ENCODE peak calls at places on chromosomes 16 and 17, in eight cellular contexts. J is H9, K is HCT116, W is endothelial cell of umbilical vein, B is GM23338, Y is OCI-LY7, S is GM23248, O is hepatocyte. U is an unnamed sample. For H3K4me1, the result is how much of the 10 kb centered on the place peaks cover.

GRCh38 chr17:40623419-40624217 is 24.0 kb downstream of the SMARCE1 start:
- DNase-seq in Y (peak), B (no peak), W (no peak), K (no peak), O (no peak), J (no peak), S (no peak), U (no peak)

GRCh38 chr17:40582328-40582901 is 17.1 kb upstream of the CCR7 start:
- DNase-seq in Y (peak), O (no peak), B (peak), J (no peak), S (no peak), W (peak), K (no peak), U (no peak)

GRCh38 chr17:49564638-49565037 is 11.0 kb upstream of the NXPH3 start:
- DNase-seq in O (no peak), S (no peak), B (no peak), Y (no peak), W (no peak), J (no peak), K (no peak), U (no peak)

GRCh38 chr16:24689128-24689527 is 40.3 kb upstream of the TNRC6A start:
- DNase-seq in S (peak), K (peak), W (peak), B (peak), Y (peak), O (peak), J (peak), U (peak)

GRCh38 chr16:68434654-68435210 is 13.6 kb downstream of the SMPD3 start:
- DNase-seq in W (no peak), B (no peak), K (no peak), S (no peak), J (no peak), O (peak), Y (no peak), U (no peak)

GRCh38 chr17:17084317-17084835 is 42.1 kb downstream of the MPRIP start:
- DNase-seq in J (no peak), W (no peak), S (no peak), B (no peak), Y (no peak), O (no peak), K (no peak), U (no peak)

GRCh38 chr17:18315498-18316360 is 636 bp downstream of the SMCR8 start:
- DNase-seq in Y (peak), O (no peak), J (no peak), B (no peak), S (no peak), W (no peak), K (no peak), U (peak)

GRCh38 chr17:83203073-83203471 is 123.7 kb downstream of the METRNL start:
- DNase-seq in O (peak), W (peak), Y (no peak), B (no peak), K (no peak), S (peak), J (no peak), U (peak)

GRCh38 chr16:57128787-57129389 is 36.5 kb downstream of the CPNE2 start:
- DNase-seq in J (no peak), W (no peak), K (no peak), B (no peak), Y (no peak), O (no peak), S (no peak), U (no peak)

GRCh38 chr17:60525347-60525623 is 757 bp downstream of the APPBP2 start:
- DNase-seq in W (peak), K (no peak), B (peak), S (peak), Y (no peak), J (no peak), O (peak), U (peak)

GRCh38 chr17:47949197-47949759 is 7.9 kb downstream of the PNPO start:
- DNase-seq in K (peak), W (peak), O (peak), Y (peak), S (peak), B (peak), J (peak), U (peak)

GRCh38 chr17:47687748-47688147 is 6.2 kb upstream of the TBKBP1 start:
- DNase-seq in B (peak), S (peak), Y (no peak), J (peak), O (no peak), K (no peak), W (no peak), U (no peak)

GRCh38 chr17:2266865-2267228 is 36.7 kb downstream of the SMG6 start:
- DNase-seq in S (no peak), K (no peak), Y (no peak), W (no peak), O (no peak), B (no peak), J (no peak), U (no peak)

GRCh38 chr17:80388601-80389000 is 26.4 kb upstream of the ENDOV start:
- DNase-seq in W (no peak), K (no peak), Y (no peak), B (no peak), S (no peak), O (no peak), J (no peak), U (no peak)

GRCh38 chr17:72123496-72123963 is 2.7 kb downstream of the SOX9 start:
- DNase-seq in O (no peak), J (no peak), S (no peak), Y (no peak), W (no peak), K (no peak), B (no peak), U (no peak)

GRCh38 chr17:36673637-36674277 is 72.4 kb downstream of the MRM1 start:
- DNase-seq in W (no peak), K (no peak), B (no peak), J (no peak), O (no peak), Y (no peak), S (no peak), U (no peak)

GRCh38 chr16:30007378-30007895 is 3.4 kb downstream of the DOC2A start:
- DNase-seq in S (no peak), W (no peak), J (no peak), K (no peak), Y (no peak), O (no peak), B (no peak), U (no peak)

GRCh38 chr16:69927056-69927757 is 23.9 kb upstream of the CLEC18A start:
- DNase-seq in O (peak), W (no peak), S (peak), J (no peak), K (no peak), B (peak), Y (no peak), U (peak)

GRCh38 chr16:31106509-31107464 is 1.4 kb upstream of the BCKDK start:
- DNase-seq in W (no peak), J (no peak), K (no peak), S (no peak), Y (no peak), O (peak), B (no peak), U (no peak)
- H2AFZ ChIP-seq in W (no peak), J (no peak), K (no peak), S (no peak), Y (no peak), O (no peak), B (no peak), U (no peak)

GRCh38 chr17:62897706-62898105 is 68.3 kb upstream of the TANC2 start:
- DNase-seq in Y (no peak), K (no peak), W (peak), O (no peak), J (no peak), B (no peak), S (peak), U (no peak)

GRCh38 chr17:62898239-62898864 is 67.7 kb upstream of the TANC2 start:
- DNase-seq in O (peak), W (peak), Y (no peak), J (no peak), K (no peak), B (no peak), S (peak), U (no peak)

GRCh38 chr17:62892870-62893338 is 73.1 kb upstream of the TANC2 start:
- DNase-seq in W (peak), Y (no peak), S (peak), O (peak), J (peak), K (no peak), B (peak), U (peak)

GRCh38 chr17:62895256-62895649 is 70.8 kb upstream of the TANC2 start:
- DNase-seq in S (no peak), O (no peak), J (no peak), B (no peak), K (no peak), W (no peak), Y (no peak), U (no peak)

GRCh38 chr17:62895650-62896301 is 70.3 kb upstream of the TANC2 start:
- DNase-seq in S (peak), W (no peak), Y (no peak), J (no peak), K (no peak), O (no peak), B (no peak), U (peak)
- H3K4me2 ChIP-seq in S (no peak), W (no peak), Y (no peak), J (no peak), K (no peak), O (no peak), B (no peak), U (no peak)

GRCh38 chr17:58343131-58343530 is 8.9 kb downstream of the SUPT4H1 start:
- DNase-seq in Y (no peak), W (no peak), K (no peak), J (no peak), S (no peak), B (no peak), O (no peak), U (no peak)
- H3K4me1 ChIP-seq in Y (half or more), W (under half), K (under half), J (under half), S (under half), B (under half), O (under half), U (under half)

GRCh38 chr17:73311781-73312641 is at the start of gene CDC42EP4:
- DNase-seq in K (peak), S (peak), B (peak), W (peak), J (peak), O (peak), Y (no peak), U (peak)
- H2AFZ ChIP-seq in K (peak), S (peak), B (peak), W (peak), J (no peak), O (peak), Y (no peak), U (peak)

DNA sequence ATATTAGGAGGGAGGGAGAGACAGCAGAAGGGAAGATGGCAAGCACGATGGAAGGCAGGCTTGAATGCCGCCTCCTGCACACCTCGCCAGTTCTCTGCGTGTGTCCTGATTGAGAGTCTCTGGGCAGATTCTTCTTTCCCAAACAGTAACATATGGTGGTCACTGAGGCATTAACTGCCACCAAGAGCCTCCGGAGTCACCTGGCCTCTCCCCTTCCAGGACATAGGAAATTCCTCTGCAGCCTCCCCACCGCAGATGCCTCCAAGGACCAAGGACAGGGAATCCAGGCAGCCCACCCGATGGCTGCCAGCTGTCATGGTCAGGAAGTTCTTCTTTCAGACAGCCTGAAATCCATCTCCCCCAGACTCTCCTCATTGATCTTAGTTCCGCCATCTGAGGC is 149.3 kb downstream of the ENGASE start:
- DNase-seq in S (no peak), W (no peak), K (no peak), J (no peak), B (no peak), O (no peak), Y (no peak), U (no peak)
- H3K4me2 ChIP-seq in S (no peak), W (no peak), K (no peak), J (no peak), B (no peak), O (no peak), Y (no peak), U (no peak)

DNA sequence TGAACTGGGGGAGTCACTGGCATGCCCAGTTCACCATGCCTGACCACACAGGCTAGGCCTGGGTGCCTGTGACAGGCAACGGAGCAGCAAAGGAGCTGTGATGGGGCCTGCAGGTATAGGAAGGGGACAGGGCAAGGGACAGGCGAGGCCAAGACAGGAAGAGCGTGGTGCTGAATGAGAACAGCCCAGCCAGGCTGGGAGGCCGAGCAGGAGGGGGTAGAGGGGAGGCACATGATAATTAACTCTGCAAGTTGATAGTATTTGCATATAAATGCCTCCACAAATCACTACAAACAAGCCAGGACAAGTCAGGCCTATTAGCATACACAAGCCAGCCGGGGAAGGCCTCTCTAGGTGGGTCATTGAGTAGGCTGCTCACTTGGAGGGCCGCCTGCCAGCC is 7.8 kb downstream of the ZFHX3 start:
- DNase-seq in S (no peak), W (no peak), J (peak), K (no peak), O (no peak), Y (no peak), B (peak), U (no peak)
- H3K4me1 ChIP-seq in S (under half), W (under half), J (under half), K (under half), O (half or more), Y (under half), B (half or more), U (under half)

DNA sequence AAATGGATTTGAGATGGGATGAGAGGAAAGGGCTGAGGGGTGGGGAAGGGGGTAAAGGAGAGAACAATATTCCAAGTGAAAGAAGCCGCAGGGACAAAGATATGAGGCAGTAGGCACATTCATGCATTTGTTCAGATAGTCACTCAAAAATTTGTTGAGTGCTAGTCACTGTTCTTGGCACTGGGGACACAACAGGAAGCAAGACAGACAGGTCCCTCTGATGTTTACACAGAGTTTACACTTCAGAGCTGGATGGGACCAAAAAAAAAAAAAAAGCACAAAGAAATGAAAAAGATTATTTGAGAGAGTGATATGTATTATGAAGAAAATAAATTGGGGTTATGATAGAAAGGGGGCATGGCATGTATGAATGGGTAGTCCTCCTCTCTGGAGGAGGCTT is 3.6 kb upstream of the YPEL2 start:
- DNase-seq in J (no peak), K (no peak), O (no peak), S (no peak), W (no peak), B (no peak), Y (no peak), U (no peak)
- H2AFZ ChIP-seq in J (no peak), K (no peak), O (no peak), S (no peak), W (peak), B (no peak), Y (no peak), U (no peak)

DNA sequence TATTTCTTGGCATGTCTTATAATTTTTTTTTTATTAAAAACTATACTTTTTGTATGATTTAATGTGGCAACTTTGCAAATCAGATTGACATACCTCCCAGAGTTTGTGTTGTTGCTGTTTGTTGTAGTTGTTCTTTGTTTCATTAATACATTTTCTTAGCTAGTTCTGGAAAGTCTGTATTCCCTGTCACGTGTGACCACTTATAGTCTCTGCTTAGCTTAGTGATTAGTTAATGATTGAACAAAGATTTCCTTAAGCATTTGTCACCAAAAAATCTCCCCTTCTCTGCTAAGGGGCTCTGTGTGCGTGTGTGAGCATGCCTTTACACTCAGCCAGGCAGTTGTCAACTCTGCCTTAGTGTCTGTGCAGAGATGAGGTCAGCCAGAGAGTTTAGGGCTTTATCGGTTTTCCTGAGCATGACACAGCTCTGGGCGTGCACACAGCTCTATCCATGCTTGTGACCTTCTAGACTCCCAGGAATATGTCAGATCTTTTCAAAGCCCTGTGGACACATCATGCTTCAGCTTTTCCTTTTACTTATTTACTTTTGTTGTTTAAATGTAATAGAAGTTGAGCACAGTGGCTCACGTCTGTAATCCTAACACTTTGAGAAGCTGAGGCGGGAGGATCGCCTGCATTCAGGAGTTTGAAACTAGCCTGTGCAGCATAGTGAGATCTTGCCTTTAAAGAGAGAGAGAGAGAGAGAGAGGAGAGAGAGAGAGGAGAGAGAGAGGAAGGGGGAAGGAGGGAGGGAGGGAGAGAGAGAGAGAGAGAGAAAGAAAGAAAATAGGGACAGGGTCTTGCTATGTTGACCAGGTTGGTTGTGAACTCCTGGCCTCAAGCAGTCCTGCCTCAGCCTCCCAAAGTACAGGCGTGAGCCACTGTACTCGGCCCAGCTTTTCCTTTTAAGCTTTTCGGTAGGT is 21.9 kb downstream of the DNAI2 start:
- DNase-seq in S (peak), Y (no peak), W (no peak), B (no peak), J (no peak), K (no peak), O (peak), U (peak)
- H3K4me2 ChIP-seq in S (no peak), Y (no peak), W (no peak), B (no peak), J (no peak), K (peak), O (peak), U (no peak)

DNA sequence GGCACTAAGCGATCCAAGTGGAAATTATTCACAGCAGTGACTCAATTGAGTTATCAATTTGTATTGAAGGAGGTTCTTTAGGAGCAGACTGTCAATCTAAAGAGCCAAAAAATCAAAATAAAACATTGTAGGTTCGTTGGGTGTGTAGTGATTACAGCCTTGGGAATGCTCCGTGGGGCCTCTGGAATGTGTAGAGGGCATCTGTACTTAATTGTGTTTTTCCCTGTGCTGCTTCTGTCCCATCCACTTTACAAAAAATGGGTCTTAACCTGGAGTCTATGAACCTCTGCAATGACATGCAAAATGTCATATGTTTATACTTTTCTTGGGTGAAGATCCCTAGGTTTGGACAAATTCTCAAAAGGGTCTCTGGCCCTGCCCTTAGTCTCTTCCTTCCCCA is 215.1 kb downstream of the CCDC182 start:
- DNase-seq in O (no peak), W (no peak), J (no peak), Y (no peak), K (no peak), B (no peak), S (peak), U (no peak)
- H3K4me1 ChIP-seq in O (half or more), W (under half), J (under half), Y (half or more), K (under half), B (under half), S (under half), U (under half)